ENCODE peak calls at places on chromosomes 6 and 20, in six cellular contexts. O, J, F, U, B and Z are unnamed samples.

GRCh38 chr6:27592107-27592480 is 119.2 kb upstream of the ZNF184 start:
- DNase-seq in B (no peak), U (no peak), J (peak; percentile 24), F (no peak), O (peak; percentile 51), Z (peak; percentile 63)

GRCh38 chr6:135475292-135475886 is 22.2 kb downstream of the AHI1 start:
- DNase-seq in B (no peak), O (no peak), J (no peak), F (no peak), U (no peak), Z (no peak)

GRCh38 chr6:113011803-113012202 is 664.7 kb downstream of the RFPL4B start:
- DNase-seq in J (no peak), U (no peak), O (no peak), F (no peak), B (no peak), Z (no peak)

GRCh38 chr6:35077006-35077712 is 64.0 kb downstream of the TCP11 start:
- DNase-seq in F (no peak), B (no peak), O (no peak), U (no peak), J (no peak), Z (no peak)

GRCh38 chr6:81031429-81031828 is 721.1 kb downstream of the TENT5A start:
- DNase-seq in B (no peak), J (no peak), U (no peak), O (no peak), F (no peak), Z (no peak)

GRCh38 chr6:26613717-26614683 is 17.2 kb downstream of the ABT1 start:
- DNase-seq in U (no peak), B (no peak), J (no peak), F (no peak), O (no peak), Z (no peak)

GRCh38 chr6:109406196-109406595 is 23.9 kb upstream of the CD164 start:
- DNase-seq in J (no peak), B (no peak), O (no peak), F (no peak), U (no peak), Z (peak; percentile 46)

GRCh38 chr6:39449022-39449421 is 126.5 kb upstream of the KCNK16 start:
- DNase-seq in F (no peak), U (no peak), J (no peak), B (no peak), O (no peak), Z (no peak)

GRCh38 chr20:3678198-3678597 is 3.6 kb downstream of the ADAM33 start:
- DNase-seq in F (no peak), U (no peak), O (no peak), B (no peak), J (no peak), Z (no peak)

GRCh38 chr6:108953681-108954080 is 105.5 kb downstream of the ARMC2 start:
- DNase-seq in O (no peak), F (no peak), B (no peak), J (no peak), U (no peak), Z (no peak)

GRCh38 chr6:127120787-127121636 is 2.5 kb downstream of the RSPO3 start:
- DNase-seq in J (peak; percentile 88), F (peak; percentile 55), U (peak; percentile 63), O (peak; percentile 91), B (peak; percentile 24), Z (peak; percentile 88)

GRCh38 chr20:9945406-9945805 is 89.4 kb upstream of the ANKEF1 start:
- DNase-seq in J (no peak), O (peak; percentile 21), B (no peak), U (no peak), F (no peak), Z (no peak)

GRCh38 chr20:31670371-31671228 is 32.9 kb downstream of the COX4I2 start:
- DNase-seq in F (no peak), U (no peak), B (no peak), O (no peak), J (no peak), Z (no peak)

GRCh38 chr20:32649697-32650471 is 23.9 kb downstream of the C20orf203 start:
- DNase-seq in U (no peak), O (no peak), B (no peak), J (no peak), F (peak; percentile 35), Z (no peak)

GRCh38 chr20:37251836-37252477 is 9.7 kb downstream of the GHRH start:
- DNase-seq in B (no peak), F (no peak), J (no peak), O (no peak), U (no peak), Z (no peak)

GRCh38 chr6:13766201-13766634 is 48.1 kb downstream of the MCUR1 start:
- DNase-seq in O (no peak), U (no peak), B (no peak), F (peak; percentile 42), J (no peak), Z (peak; percentile 28)

GRCh38 chr6:69303382-69303781 is 493.4 kb downstream of the LMBRD1 start:
- DNase-seq in O (no peak), J (no peak), B (no peak), U (no peak), F (no peak), Z (no peak)

GRCh38 chr6:17413313-17413750 is 19.9 kb downstream of the CAP2 start:
- DNase-seq in J (peak; percentile 10), U (no peak), F (no peak), B (no peak), O (peak; percentile 17), Z (no peak)

GRCh38 chr6:165905744-165906143 is 242.7 kb upstream of the PDE10A start:
- DNase-seq in J (no peak), F (no peak), B (no peak), U (no peak), O (no peak), Z (no peak)

GRCh38 chr6:51805517-51805916 is 281.9 kb downstream of the PKHD1 start:
- DNase-seq in F (no peak), B (no peak), O (no peak), J (no peak), U (no peak), Z (no peak)

GRCh38 chr6:158647501-158647900 is 2.4 kb upstream of the SYTL3 start:
- DNase-seq in B (no peak), F (no peak), U (no peak), O (no peak), J (no peak), Z (no peak)

GRCh38 chr6:111591370-111591900 is 14.2 kb downstream of the TRAF3IP2 start:
- DNase-seq in J (peak; percentile 72), F (no peak), O (peak; percentile 90), B (no peak), U (peak; percentile 88), Z (no peak)

GRCh38 chr20:7520361-7520760 is 419.9 kb downstream of the HAO1 start:
- DNase-seq in O (no peak), B (no peak), J (no peak), U (no peak), F (no peak), Z (no peak)
- TF ChIP-seq POLR2A in O (no peak), B (no peak), J (no peak), U (no peak), F (no peak), Z (no peak)

GRCh38 chr6:143167224-143167623 is 106.5 kb downstream of the AIG1 start:
- DNase-seq in B (no peak), F (no peak), O (no peak), J (no peak), U (no peak), Z (no peak)

GRCh38 chr6:143163621-143164020 is 102.9 kb downstream of the AIG1 start:
- DNase-seq in B (no peak), F (no peak), J (no peak), U (no peak), O (no peak), Z (no peak)

GRCh38 chr6:143166247-143166695 is 105.6 kb downstream of the AIG1 start:
- DNase-seq in U (no peak), O (no peak), B (no peak), F (no peak), J (no peak), Z (no peak)

GRCh38 chr6:143165315-143165855 is 104.7 kb downstream of the AIG1 start:
- DNase-seq in J (no peak), B (no peak), U (no peak), O (no peak), F (no peak), Z (no peak)

GRCh38 chr6:143164565-143165105 is 103.9 kb downstream of the AIG1 start:
- DNase-seq in B (no peak), O (no peak), J (peak; percentile 19), U (no peak), F (peak; percentile 20), Z (no peak)
- TF ChIP-seq MYC in B (no peak), O (no peak), J (no peak), U (no peak), F (no peak), Z (no peak)

GRCh38 chr6:134402372-134402984 is 84.6 kb upstream of the SGK1 start:
- DNase-seq in J (no peak), F (no peak), O (no peak), B (no peak), U (no peak), Z (peak; percentile 15)
- TF ChIP-seq POLR2A in J (no peak), F (no peak), O (no peak), B (no peak), U (no peak), Z (no peak)

GRCh38 chr6:3819161-3820110 is 29.7 kb upstream of the FAM50B start:
- DNase-seq in O (no peak), F (no peak), B (no peak), J (no peak), U (no peak), Z (no peak)

GRCh38 chr6:3823671-3824070 is 25.5 kb upstream of the FAM50B start:
- DNase-seq in B (no peak), O (no peak), J (peak; percentile 60), F (no peak), U (no peak), Z (no peak)

GRCh38 chr6:3822747-3823445 is 26.3 kb upstream of the FAM50B start:
- DNase-seq in U (no peak), O (no peak), J (peak; percentile 34), B (no peak), F (no peak), Z (no peak)

GRCh38 chr6:3816251-3816650 is 32.9 kb upstream of the FAM50B start:
- DNase-seq in O (no peak), F (no peak), J (no peak), B (no peak), U (no peak), Z (no peak)

DNA sequence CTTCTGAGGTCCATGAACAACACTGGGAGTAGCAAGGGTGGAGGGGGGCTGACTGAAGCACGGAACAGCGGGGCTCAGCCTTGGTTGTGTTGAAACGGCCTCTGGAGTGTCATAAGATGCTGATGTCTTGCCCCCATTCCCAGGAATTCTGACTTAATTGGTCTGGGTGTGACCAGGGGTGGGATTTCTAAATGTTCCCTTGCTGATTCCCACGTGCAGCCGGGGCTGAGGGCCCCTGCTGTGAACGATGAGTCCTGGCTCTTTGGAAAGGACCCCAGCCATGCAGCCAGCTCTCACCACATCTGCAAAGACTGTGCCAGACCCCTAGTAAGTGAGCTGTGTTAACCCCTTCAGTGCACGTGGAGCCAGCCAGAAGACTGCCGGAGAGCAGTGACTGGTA is 28.6 kb upstream of the FAM50B start:
- DNase-seq in U (no peak), B (no peak), F (no peak), O (no peak), J (no peak), Z (no peak)
- TF ChIP-seq MYC in U (no peak), B (no peak), F (no peak), O (no peak), J (no peak), Z (no peak)